ENCODE peak calls at places on chromosomes 12 and 14, in eight cellular contexts. One of them, this sample, is unnamed.

GRCh38 chr12:22709292-22709691 is 84.3 kb downstream of the ETNK1 start:
- DNase-seq in NCI-H2081: peak
- DNase-seq in central memory CD4-positive, alpha-beta T cell: no peak
- DNase-seq in mammary epithelial cell: peak
- DNase-seq in stimulated activated CD8-positive, alpha-beta memory T cell treated with anti-CD3 and anti-CD28 coated beads, Interleukin-4, amount 100 ng/mL, for 24 hours: no peak
- DNase-seq in Calu3: no peak
- DNase-seq in HCT116: peak
- DNase-seq in neuronal stem cell: peak
- DNase-seq in this sample: no peak

GRCh38 chr12:13347241-13348043 is 150.9 kb downstream of the EMP1 start:
- DNase-seq in NCI-H2081: no peak
- DNase-seq in central memory CD4-positive, alpha-beta T cell: no peak
- DNase-seq in mammary epithelial cell: peak
- DNase-seq in stimulated activated CD8-positive, alpha-beta memory T cell treated with anti-CD3 and anti-CD28 coated beads, Interleukin-4, amount 100 ng/mL, for 24 hours: peak
- DNase-seq in Calu3: peak
- DNase-seq in HCT116: peak
- DNase-seq in neuronal stem cell: no peak
- DNase-seq in this sample: no peak

GRCh38 chr12:51391047-51391837 is at the start of gene GALNT6:
- DNase-seq in NCI-H2081: peak
- DNase-seq in central memory CD4-positive, alpha-beta T cell: peak
- DNase-seq in mammary epithelial cell: peak
- DNase-seq in stimulated activated CD8-positive, alpha-beta memory T cell treated with anti-CD3 and anti-CD28 coated beads, Interleukin-4, amount 100 ng/mL, for 24 hours: peak
- DNase-seq in Calu3: peak
- DNase-seq in HCT116: no peak
- DNase-seq in neuronal stem cell: peak
- DNase-seq in this sample: peak

GRCh38 chr14:100392266-100392850 is 69.2 kb downstream of the SLC25A47 start:
- DNase-seq in NCI-H2081: no peak
- DNase-seq in central memory CD4-positive, alpha-beta T cell: no peak
- DNase-seq in mammary epithelial cell: no peak
- DNase-seq in stimulated activated CD8-positive, alpha-beta memory T cell treated with anti-CD3 and anti-CD28 coated beads, Interleukin-4, amount 100 ng/mL, for 24 hours: no peak
- DNase-seq in Calu3: no peak
- DNase-seq in HCT116: no peak
- DNase-seq in neuronal stem cell: no peak
- DNase-seq in this sample: no peak

GRCh38 chr12:24034160-24034559 is 84.7 kb upstream of the SOX5 start:
- DNase-seq in NCI-H2081: no peak
- DNase-seq in central memory CD4-positive, alpha-beta T cell: no peak
- DNase-seq in mammary epithelial cell: no peak
- DNase-seq in stimulated activated CD8-positive, alpha-beta memory T cell treated with anti-CD3 and anti-CD28 coated beads, Interleukin-4, amount 100 ng/mL, for 24 hours: no peak
- DNase-seq in Calu3: no peak
- DNase-seq in HCT116: no peak
- DNase-seq in neuronal stem cell: peak
- DNase-seq in this sample: no peak

GRCh38 chr12:3538691-3539030 is 47.7 kb downstream of the PRMT8 start:
- DNase-seq in NCI-H2081: no peak
- DNase-seq in central memory CD4-positive, alpha-beta T cell: no peak
- DNase-seq in mammary epithelial cell: no peak
- DNase-seq in stimulated activated CD8-positive, alpha-beta memory T cell treated with anti-CD3 and anti-CD28 coated beads, Interleukin-4, amount 100 ng/mL, for 24 hours: no peak
- DNase-seq in Calu3: no peak
- DNase-seq in HCT116: no peak
- DNase-seq in neuronal stem cell: no peak
- DNase-seq in this sample: no peak

GRCh38 chr14:95475540-95476240 is 40.8 kb downstream of the SYNE3 start:
- DNase-seq in NCI-H2081: no peak
- DNase-seq in central memory CD4-positive, alpha-beta T cell: no peak
- DNase-seq in mammary epithelial cell: no peak
- DNase-seq in stimulated activated CD8-positive, alpha-beta memory T cell treated with anti-CD3 and anti-CD28 coated beads, Interleukin-4, amount 100 ng/mL, for 24 hours: no peak
- DNase-seq in Calu3: no peak
- DNase-seq in HCT116: no peak
- DNase-seq in neuronal stem cell: no peak
- DNase-seq in this sample: no peak

GRCh38 chr12:105280966-105281693 is 45.2 kb upstream of the APPL2 start:
- DNase-seq in NCI-H2081: no peak
- DNase-seq in central memory CD4-positive, alpha-beta T cell: no peak
- DNase-seq in mammary epithelial cell: no peak
- DNase-seq in stimulated activated CD8-positive, alpha-beta memory T cell treated with anti-CD3 and anti-CD28 coated beads, Interleukin-4, amount 100 ng/mL, for 24 hours: no peak
- DNase-seq in Calu3: peak
- DNase-seq in HCT116: no peak
- DNase-seq in neuronal stem cell: no peak
- DNase-seq in this sample: no peak

GRCh38 chr14:73784065-73784987 is 67.3 kb upstream of the PTGR2 start:
- DNase-seq in NCI-H2081: no peak
- DNase-seq in central memory CD4-positive, alpha-beta T cell: no peak
- DNase-seq in mammary epithelial cell: peak
- DNase-seq in stimulated activated CD8-positive, alpha-beta memory T cell treated with anti-CD3 and anti-CD28 coated beads, Interleukin-4, amount 100 ng/mL, for 24 hours: no peak
- DNase-seq in Calu3: no peak
- DNase-seq in HCT116: no peak
- DNase-seq in neuronal stem cell: no peak
- DNase-seq in this sample: peak

GRCh38 chr12:48023386-48023785 is 19.1 kb upstream of the COL2A1 start:
- DNase-seq in NCI-H2081: no peak
- DNase-seq in central memory CD4-positive, alpha-beta T cell: no peak
- DNase-seq in mammary epithelial cell: no peak
- DNase-seq in stimulated activated CD8-positive, alpha-beta memory T cell treated with anti-CD3 and anti-CD28 coated beads, Interleukin-4, amount 100 ng/mL, for 24 hours: no peak
- DNase-seq in Calu3: no peak
- DNase-seq in HCT116: no peak
- DNase-seq in neuronal stem cell: peak
- DNase-seq in this sample: no peak

GRCh38 chr14:99726538-99727095 is 42.5 kb downstream of the CYP46A1 start:
- DNase-seq in NCI-H2081: no peak
- DNase-seq in central memory CD4-positive, alpha-beta T cell: no peak
- DNase-seq in mammary epithelial cell: no peak
- DNase-seq in stimulated activated CD8-positive, alpha-beta memory T cell treated with anti-CD3 and anti-CD28 coated beads, Interleukin-4, amount 100 ng/mL, for 24 hours: no peak
- DNase-seq in Calu3: no peak
- DNase-seq in HCT116: no peak
- DNase-seq in neuronal stem cell: no peak
- DNase-seq in this sample: no peak

GRCh38 chr14:81855007-81855406 is 321.4 kb upstream of the SEL1L start:
- DNase-seq in NCI-H2081: no peak
- DNase-seq in central memory CD4-positive, alpha-beta T cell: no peak
- DNase-seq in mammary epithelial cell: no peak
- DNase-seq in stimulated activated CD8-positive, alpha-beta memory T cell treated with anti-CD3 and anti-CD28 coated beads, Interleukin-4, amount 100 ng/mL, for 24 hours: no peak
- DNase-seq in Calu3: no peak
- DNase-seq in HCT116: no peak
- DNase-seq in neuronal stem cell: no peak
- DNase-seq in this sample: no peak

GRCh38 chr12:118618695-118619094 is 242.3 kb downstream of the SUDS3 start:
- DNase-seq in NCI-H2081: no peak
- DNase-seq in central memory CD4-positive, alpha-beta T cell: no peak
- DNase-seq in mammary epithelial cell: no peak
- DNase-seq in stimulated activated CD8-positive, alpha-beta memory T cell treated with anti-CD3 and anti-CD28 coated beads, Interleukin-4, amount 100 ng/mL, for 24 hours: no peak
- DNase-seq in Calu3: no peak
- DNase-seq in HCT116: no peak
- DNase-seq in neuronal stem cell: no peak
- DNase-seq in this sample: no peak

GRCh38 chr12:122422769-122423257 is 344 bp upstream of the CLIP1 start:
- DNase-seq in NCI-H2081: peak
- DNase-seq in central memory CD4-positive, alpha-beta T cell: no peak
- DNase-seq in mammary epithelial cell: peak
- DNase-seq in stimulated activated CD8-positive, alpha-beta memory T cell treated with anti-CD3 and anti-CD28 coated beads, Interleukin-4, amount 100 ng/mL, for 24 hours: peak
- DNase-seq in Calu3: peak
- DNase-seq in HCT116: no peak
- DNase-seq in neuronal stem cell: peak
- DNase-seq in this sample: peak

GRCh38 chr12:18250313-18250916 is 10.9 kb upstream of the PIK3C2G start:
- DNase-seq in NCI-H2081: peak
- DNase-seq in central memory CD4-positive, alpha-beta T cell: no peak
- DNase-seq in mammary epithelial cell: peak
- DNase-seq in stimulated activated CD8-positive, alpha-beta memory T cell treated with anti-CD3 and anti-CD28 coated beads, Interleukin-4, amount 100 ng/mL, for 24 hours: no peak
- DNase-seq in Calu3: peak
- DNase-seq in HCT116: peak
- DNase-seq in neuronal stem cell: peak
- DNase-seq in this sample: no peak

GRCh38 chr12:57657744-57658143 is 24.7 kb upstream of the B4GALNT1 start:
- DNase-seq in NCI-H2081: no peak
- DNase-seq in central memory CD4-positive, alpha-beta T cell: no peak
- DNase-seq in mammary epithelial cell: peak
- DNase-seq in stimulated activated CD8-positive, alpha-beta memory T cell treated with anti-CD3 and anti-CD28 coated beads, Interleukin-4, amount 100 ng/mL, for 24 hours: no peak
- DNase-seq in Calu3: no peak
- DNase-seq in HCT116: no peak
- DNase-seq in neuronal stem cell: no peak
- DNase-seq in this sample: no peak

GRCh38 chr14:102472815-102473158 is 36.8 kb downstream of the ANKRD9 start:
- DNase-seq in NCI-H2081: no peak
- DNase-seq in central memory CD4-positive, alpha-beta T cell: no peak
- DNase-seq in mammary epithelial cell: no peak
- DNase-seq in stimulated activated CD8-positive, alpha-beta memory T cell treated with anti-CD3 and anti-CD28 coated beads, Interleukin-4, amount 100 ng/mL, for 24 hours: no peak
- DNase-seq in Calu3: no peak
- DNase-seq in HCT116: no peak
- DNase-seq in neuronal stem cell: no peak
- DNase-seq in this sample: no peak

GRCh38 chr14:24565766-24566165 is 10.3 kb downstream of the CTSG start:
- DNase-seq in NCI-H2081: no peak
- DNase-seq in central memory CD4-positive, alpha-beta T cell: no peak
- DNase-seq in mammary epithelial cell: no peak
- DNase-seq in stimulated activated CD8-positive, alpha-beta memory T cell treated with anti-CD3 and anti-CD28 coated beads, Interleukin-4, amount 100 ng/mL, for 24 hours: no peak
- DNase-seq in Calu3: no peak
- DNase-seq in HCT116: no peak
- DNase-seq in neuronal stem cell: no peak
- DNase-seq in this sample: no peak

GRCh38 chr12:69623970-69624369 is 13.3 kb upstream of the LRRC10 start:
- DNase-seq in NCI-H2081: peak
- DNase-seq in central memory CD4-positive, alpha-beta T cell: no peak
- DNase-seq in mammary epithelial cell: no peak
- DNase-seq in stimulated activated CD8-positive, alpha-beta memory T cell treated with anti-CD3 and anti-CD28 coated beads, Interleukin-4, amount 100 ng/mL, for 24 hours: no peak
- DNase-seq in Calu3: no peak
- DNase-seq in HCT116: no peak
- DNase-seq in neuronal stem cell: no peak
- DNase-seq in this sample: no peak

GRCh38 chr12:51693569-51693968 is 102.5 kb downstream of the SCN8A start:
- DNase-seq in NCI-H2081: no peak
- DNase-seq in central memory CD4-positive, alpha-beta T cell: no peak
- DNase-seq in mammary epithelial cell: no peak
- DNase-seq in stimulated activated CD8-positive, alpha-beta memory T cell treated with anti-CD3 and anti-CD28 coated beads, Interleukin-4, amount 100 ng/mL, for 24 hours: no peak
- DNase-seq in Calu3: no peak
- DNase-seq in HCT116: no peak
- DNase-seq in neuronal stem cell: no peak
- DNase-seq in this sample: no peak

GRCh38 chr12:752673-753400 is 458 bp downstream of the WNK1 start:
- DNase-seq in NCI-H2081: peak
- DNase-seq in central memory CD4-positive, alpha-beta T cell: peak
- DNase-seq in mammary epithelial cell: peak
- DNase-seq in stimulated activated CD8-positive, alpha-beta memory T cell treated with anti-CD3 and anti-CD28 coated beads, Interleukin-4, amount 100 ng/mL, for 24 hours: peak
- DNase-seq in Calu3: peak
- DNase-seq in HCT116: no peak
- DNase-seq in neuronal stem cell: no peak
- DNase-seq in this sample: peak

GRCh38 chr12:10031771-10032175 is 1.3 kb downstream of the CLEC9A start:
- DNase-seq in NCI-H2081: no peak
- DNase-seq in central memory CD4-positive, alpha-beta T cell: no peak
- DNase-seq in mammary epithelial cell: peak
- DNase-seq in stimulated activated CD8-positive, alpha-beta memory T cell treated with anti-CD3 and anti-CD28 coated beads, Interleukin-4, amount 100 ng/mL, for 24 hours: no peak
- DNase-seq in Calu3: no peak
- DNase-seq in HCT116: no peak
- DNase-seq in neuronal stem cell: no peak
- DNase-seq in this sample: no peak

GRCh38 chr14:39988939-39989338 is 556.7 kb upstream of the FBXO33 start:
- DNase-seq in NCI-H2081: peak
- DNase-seq in central memory CD4-positive, alpha-beta T cell: no peak
- DNase-seq in mammary epithelial cell: no peak
- DNase-seq in stimulated activated CD8-positive, alpha-beta memory T cell treated with anti-CD3 and anti-CD28 coated beads, Interleukin-4, amount 100 ng/mL, for 24 hours: no peak
- DNase-seq in Calu3: peak
- DNase-seq in HCT116: peak
- DNase-seq in neuronal stem cell: peak
- DNase-seq in this sample: peak

GRCh38 chr14:97065305-97066067 is 268.3 kb downstream of the VRK1 start:
- DNase-seq in NCI-H2081: no peak
- DNase-seq in central memory CD4-positive, alpha-beta T cell: no peak
- DNase-seq in mammary epithelial cell: peak
- DNase-seq in stimulated activated CD8-positive, alpha-beta memory T cell treated with anti-CD3 and anti-CD28 coated beads, Interleukin-4, amount 100 ng/mL, for 24 hours: no peak
- DNase-seq in Calu3: no peak
- DNase-seq in HCT116: peak
- DNase-seq in neuronal stem cell: no peak
- DNase-seq in this sample: no peak

GRCh38 chr12:131946757-131947156 is 3.0 kb upstream of the EP400 start:
- DNase-seq in NCI-H2081: no peak
- DNase-seq in central memory CD4-positive, alpha-beta T cell: no peak
- DNase-seq in mammary epithelial cell: no peak
- DNase-seq in stimulated activated CD8-positive, alpha-beta memory T cell treated with anti-CD3 and anti-CD28 coated beads, Interleukin-4, amount 100 ng/mL, for 24 hours: no peak
- DNase-seq in Calu3: no peak
- DNase-seq in HCT116: no peak
- DNase-seq in neuronal stem cell: no peak
- DNase-seq in this sample: no peak

GRCh38 chr14:67820428-67820881 is 876 bp downstream of the RAD51B start:
- DNase-seq in NCI-H2081: no peak
- DNase-seq in central memory CD4-positive, alpha-beta T cell: no peak
- DNase-seq in mammary epithelial cell: peak
- DNase-seq in stimulated activated CD8-positive, alpha-beta memory T cell treated with anti-CD3 and anti-CD28 coated beads, Interleukin-4, amount 100 ng/mL, for 24 hours: no peak
- DNase-seq in Calu3: no peak
- DNase-seq in HCT116: no peak
- DNase-seq in neuronal stem cell: no peak
- DNase-seq in this sample: no peak

GRCh38 chr12:108643941-108644742 is 10.4 kb upstream of the SELPLG start:
- DNase-seq in NCI-H2081: no peak
- DNase-seq in central memory CD4-positive, alpha-beta T cell: no peak
- DNase-seq in mammary epithelial cell: no peak
- DNase-seq in stimulated activated CD8-positive, alpha-beta memory T cell treated with anti-CD3 and anti-CD28 coated beads, Interleukin-4, amount 100 ng/mL, for 24 hours: no peak
- DNase-seq in Calu3: peak
- DNase-seq in HCT116: peak
- DNase-seq in neuronal stem cell: no peak
- DNase-seq in this sample: no peak

GRCh38 chr14:63642656-63643382 is 1.1 kb upstream of the WDR89 start:
- DNase-seq in NCI-H2081: no peak
- DNase-seq in central memory CD4-positive, alpha-beta T cell: no peak
- DNase-seq in mammary epithelial cell: no peak
- DNase-seq in stimulated activated CD8-positive, alpha-beta memory T cell treated with anti-CD3 and anti-CD28 coated beads, Interleukin-4, amount 100 ng/mL, for 24 hours: no peak
- DNase-seq in Calu3: no peak
- DNase-seq in HCT116: no peak
- DNase-seq in neuronal stem cell: no peak
- DNase-seq in this sample: no peak

GRCh38 chr14:24356208-24356607 is 11.8 kb upstream of the NFATC4 start:
- DNase-seq in NCI-H2081: no peak
- DNase-seq in central memory CD4-positive, alpha-beta T cell: no peak
- DNase-seq in mammary epithelial cell: no peak
- DNase-seq in stimulated activated CD8-positive, alpha-beta memory T cell treated with anti-CD3 and anti-CD28 coated beads, Interleukin-4, amount 100 ng/mL, for 24 hours: no peak
- DNase-seq in Calu3: no peak
- DNase-seq in HCT116: no peak
- DNase-seq in neuronal stem cell: no peak
- DNase-seq in this sample: no peak

GRCh38 chr14:21997300-21997699 is 323.7 kb upstream of the OR4E1 start:
- DNase-seq in NCI-H2081: no peak
- DNase-seq in central memory CD4-positive, alpha-beta T cell: peak
- DNase-seq in mammary epithelial cell: peak
- DNase-seq in stimulated activated CD8-positive, alpha-beta memory T cell treated with anti-CD3 and anti-CD28 coated beads, Interleukin-4, amount 100 ng/mL, for 24 hours: no peak
- DNase-seq in Calu3: peak
- DNase-seq in HCT116: peak
- DNase-seq in neuronal stem cell: peak
- DNase-seq in this sample: peak

GRCh38 chr12:885701-886100 is 63.8 kb downstream of the RAD52 start:
- DNase-seq in NCI-H2081: no peak
- DNase-seq in central memory CD4-positive, alpha-beta T cell: no peak
- DNase-seq in mammary epithelial cell: no peak
- DNase-seq in stimulated activated CD8-positive, alpha-beta memory T cell treated with anti-CD3 and anti-CD28 coated beads, Interleukin-4, amount 100 ng/mL, for 24 hours: no peak
- DNase-seq in Calu3: no peak
- DNase-seq in HCT116: no peak
- DNase-seq in neuronal stem cell: no peak
- DNase-seq in this sample: no peak

This sample was measured in naive thymus-derived CD4-positive, alpha-beta T cell.